ENCODE peak calls at places on chromosomes 3 and 15, in nine cellular contexts. D, H, B, L, M, O, S, J and P are unnamed samples.

GRCh38 chr15:80308002-80308401 is 56.0 kb upstream of the CTXND1 start:
- DNase-seq in D (peak), H (peak), B (peak), L (no peak), M (no peak), O (no peak), S (no peak), J (no peak), P (no peak)

GRCh38 chr3:184737641-184738518 is 26.0 kb upstream of the MAGEF1 start:
- DNase-seq in D (no peak), H (no peak), B (no peak), L (no peak), M (no peak), O (no peak), S (no peak), J (no peak), P (no peak)

GRCh38 chr3:48974076-48974864 is 15.8 kb upstream of the P4HTM start:
- DNase-seq in D (no peak), H (no peak), B (no peak), L (no peak), M (no peak), O (peak), S (no peak), J (no peak), P (no peak)

GRCh38 chr3:101848754-101849713 is at the start of gene NFKBIZ:
- DNase-seq in D (peak), H (peak), B (peak), L (peak), M (peak), O (peak), S (peak), J (peak), P (peak)

GRCh38 chr3:100641471-100642032 is 32.2 kb downstream of the ADGRG7 start:
- DNase-seq in D (no peak), H (no peak), B (no peak), L (no peak), M (no peak), O (no peak), S (no peak), J (no peak), P (no peak)

GRCh38 chr3:31223278-31223677 is 309.4 kb upstream of the STT3B start:
- DNase-seq in D (no peak), H (no peak), B (no peak), L (no peak), M (no peak), O (no peak), S (no peak), J (no peak), P (no peak)

GRCh38 chr3:123706871-123707270 is 122.0 kb upstream of the HACD2 start:
- DNase-seq in D (no peak), H (no peak), B (no peak), L (no peak), M (no peak), O (no peak), S (no peak), J (no peak), P (no peak)

GRCh38 chr3:141456328-141456689 is 30.5 kb upstream of the RASA2 start:
- DNase-seq in D (no peak), H (no peak), B (no peak), L (no peak), M (peak), O (no peak), S (no peak), J (peak), P (no peak)

GRCh38 chr3:45180051-45180450 is 33.9 kb upstream of the CDCP1 start:
- DNase-seq in D (no peak), H (peak), B (no peak), L (no peak), M (no peak), O (no peak), S (no peak), J (no peak), P (no peak)

GRCh38 chr15:70522323-70522966 is 240.9 kb downstream of the UACA start:
- DNase-seq in D (no peak), H (no peak), B (no peak), L (no peak), M (no peak), O (no peak), S (no peak), J (no peak), P (no peak)

GRCh38 chr15:49045691-49046112 is 544 bp downstream of the SECISBP2L start:
- DNase-seq in D (peak), H (peak), B (peak), L (no peak), M (no peak), O (no peak), S (no peak), J (no peak), P (no peak)

GRCh38 chr3:38482951-38483350 is 13.2 kb upstream of the EXOG start:
- DNase-seq in D (no peak), H (no peak), B (no peak), L (no peak), M (no peak), O (no peak), S (no peak), J (no peak), P (no peak)

GRCh38 chr15:66482539-66482938 is 15.0 kb downstream of the SNAPC5 start:
- DNase-seq in D (no peak), H (no peak), B (no peak), L (no peak), M (no peak), O (no peak), S (no peak), J (no peak), P (no peak)

GRCh38 chr3:167749728-167750127 is 14.2 kb downstream of the SERPINI1 start:
- DNase-seq in D (no peak), H (no peak), B (no peak), L (no peak), M (no peak), O (no peak), S (no peak), J (no peak), P (no peak)

GRCh38 chr3:167754049-167754448 is 18.5 kb downstream of the SERPINI1 start:
- DNase-seq in D (no peak), H (no peak), B (no peak), L (no peak), M (no peak), O (no peak), S (no peak), J (no peak), P (no peak)

GRCh38 chr3:167749209-167749608 is 13.7 kb downstream of the SERPINI1 start:
- DNase-seq in D (no peak), H (no peak), B (no peak), L (no peak), M (no peak), O (no peak), S (no peak), J (no peak), P (no peak)

DNA sequence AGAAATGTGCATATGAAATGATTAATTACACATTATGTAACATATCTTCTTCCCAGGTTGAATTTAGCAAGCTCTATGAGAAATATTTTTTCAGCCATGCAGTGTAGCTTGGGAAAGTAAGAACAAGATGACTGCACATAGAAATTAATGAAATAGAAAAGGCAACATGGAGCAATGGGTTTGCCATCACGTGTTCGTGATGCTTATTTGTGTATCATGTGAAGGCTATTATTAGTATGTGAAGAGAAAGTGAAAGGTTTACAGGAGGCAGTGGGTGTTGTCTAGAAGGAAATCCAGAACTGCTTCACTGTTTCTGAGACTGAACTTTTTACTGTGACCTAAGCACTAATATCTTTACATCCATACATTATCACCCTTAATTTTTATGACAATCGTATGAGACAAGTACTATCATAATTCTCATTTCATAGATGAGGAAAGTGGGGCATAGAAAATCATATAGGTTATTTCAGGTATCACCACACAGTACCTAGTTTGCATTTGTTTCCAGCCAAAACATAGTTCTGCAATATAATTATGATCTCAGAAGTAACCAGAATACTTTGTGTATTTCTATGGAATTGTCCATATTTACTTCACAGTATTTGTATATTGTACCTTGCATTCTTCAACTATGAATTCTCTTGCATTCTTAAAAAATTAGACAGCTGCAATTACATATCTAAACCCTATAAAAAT is 14.9 kb downstream of the SERPINI1 start:
- DNase-seq in D (no peak), H (no peak), B (no peak), L (no peak), M (no peak), O (no peak), S (no peak), J (no peak), P (no peak)
- H3K4me3 ChIP-seq in D (no peak), H (no peak), B (no peak), L (no peak), M (peak), O (no peak), S (no peak), J (no peak), P (no peak)

GRCh38 chr3:86978111-86978528 is 12.8 kb downstream of the VGLL3 start:
- DNase-seq in D (no peak), H (peak), B (no peak), L (no peak), M (no peak), O (no peak), S (no peak), J (no peak), P (no peak)
- H3K4me3 ChIP-seq in D (no peak), H (no peak), B (no peak), L (no peak), M (no peak), O (no peak), S (no peak), J (no peak), P (no peak)

GRCh38 chr3:59245300-59245878 is 195.6 kb upstream of the CFAP20DC start:
- DNase-seq in D (no peak), H (peak), B (no peak), L (no peak), M (no peak), O (no peak), S (no peak), J (no peak), P (no peak)
- H3K4me3 ChIP-seq in D (no peak), H (no peak), B (no peak), L (no peak), M (no peak), O (no peak), S (no peak), J (no peak), P (no peak)

DNA sequence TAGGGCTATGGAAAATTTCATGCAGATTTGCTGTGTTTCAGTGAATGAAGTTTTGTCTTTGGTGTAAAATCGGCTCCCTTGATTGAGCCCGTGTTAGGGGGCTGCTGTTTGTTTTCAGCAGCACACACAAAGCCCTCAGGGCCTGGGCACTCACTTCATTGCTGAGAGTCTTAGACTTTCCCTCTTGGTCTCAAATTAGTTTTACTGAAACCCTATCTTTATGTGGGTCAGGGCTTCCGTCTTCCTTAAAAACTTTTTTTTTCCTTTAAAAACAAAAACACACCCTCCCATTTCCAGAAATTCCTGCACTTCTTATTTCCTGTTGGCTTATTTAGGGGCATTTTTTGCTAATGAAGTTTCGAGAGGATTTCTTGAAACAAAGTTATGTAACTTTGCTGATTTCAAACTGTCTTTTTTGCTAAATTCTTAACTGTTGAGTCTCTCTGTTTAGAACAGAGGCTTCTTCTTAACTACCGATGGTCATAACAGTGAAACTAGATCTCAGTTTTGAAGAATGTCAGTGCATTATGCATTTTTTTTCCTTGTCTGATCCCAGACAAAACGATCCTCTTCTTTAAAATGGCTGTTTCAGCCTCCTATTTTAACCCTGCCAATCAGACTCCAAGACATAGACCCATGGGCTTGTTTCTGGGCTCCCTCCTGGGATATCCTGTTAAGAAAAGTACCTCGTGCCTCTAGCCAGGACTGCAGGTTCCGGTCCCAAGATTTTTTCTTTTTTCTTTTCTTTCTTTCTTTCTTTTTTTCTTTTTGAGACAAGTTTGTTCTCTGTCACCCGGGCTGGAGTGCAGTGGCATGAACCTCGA is 23.3 kb downstream of the ANAPC13 start:
- DNase-seq in D (no peak), H (no peak), B (no peak), L (no peak), M (no peak), O (no peak), S (no peak), J (peak), P (no peak)
- H3K4me3 ChIP-seq in D (no peak), H (no peak), B (no peak), L (no peak), M (no peak), O (no peak), S (no peak), J (no peak), P (no peak)